ENCODE peak calls at places on chromosomes 1 and 21, in seven cellular contexts. R is dorsolateral prefrontal cortex, D is AG10803, G is kidney, K is endodermal cell, L is fibroblast of villous mesenchyme, T is AG09309. O is an unnamed sample.

GRCh38 chr1:70317087-70317486 is 37.4 kb downstream of the ANKRD13C start:
- DNase-seq in G (no peak), R (no peak), D (no peak), K (no peak), L (no peak), T (no peak), O (no peak)

GRCh38 chr1:213976665-213977485 is 10.9 kb upstream of the PROX1 start:
- DNase-seq in T (no peak), K (peak), R (no peak), L (no peak), G (no peak), D (no peak), O (no peak)

GRCh38 chr1:209199822-209200221 is 383.7 kb upstream of the CAMK1G start:
- DNase-seq in D (no peak), G (no peak), T (no peak), R (no peak), K (peak), L (no peak), O (no peak)

GRCh38 chr1:179754031-179754624 is 11.0 kb downstream of the FAM163A start:
- DNase-seq in D (peak), G (no peak), K (no peak), T (peak), R (no peak), L (peak), O (peak)

GRCh38 chr1:47717341-47717740 is 279.5 kb downstream of the FOXD2 start:
- DNase-seq in T (no peak), D (no peak), G (no peak), R (no peak), K (no peak), L (no peak), O (no peak)

GRCh38 chr1:220788146-220788545 is 1.4 kb downstream of the MTARC1 start:
- DNase-seq in T (no peak), G (no peak), D (no peak), K (peak), R (no peak), L (no peak), O (no peak)

GRCh38 chr1:186498695-186499389 is 37.9 kb upstream of the PDC start:
- DNase-seq in R (no peak), T (no peak), K (no peak), D (peak), G (no peak), L (peak), O (peak)

GRCh38 chr1:248824701-248825100 is 1.0 kb downstream of the SH3BP5L start:
- DNase-seq in D (no peak), R (no peak), G (no peak), T (no peak), L (no peak), K (no peak), O (no peak)

GRCh38 chr1:185926562-185926961 is 192.4 kb downstream of the HMCN1 start:
- DNase-seq in D (peak), K (no peak), G (no peak), T (no peak), L (no peak), R (no peak), O (peak)

GRCh38 chr1:94962745-94963265 is 35.9 kb upstream of the CNN3 start:
- DNase-seq in T (no peak), K (no peak), R (no peak), G (no peak), L (peak), D (peak), O (peak)

GRCh38 chr1:71843023-71843422 is 439.3 kb downstream of the NEGR1 start:
- DNase-seq in G (no peak), T (no peak), K (no peak), R (no peak), L (no peak), D (no peak), O (no peak)

GRCh38 chr1:50348449-50349241 is 74.6 kb downstream of the DMRTA2 start:
- DNase-seq in D (peak), K (peak), L (peak), R (peak), G (no peak), T (peak), O (peak)

GRCh38 chr1:18974005-18974404 is 17.5 kb upstream of the IFFO2 start:
- DNase-seq in L (no peak), R (no peak), T (no peak), K (no peak), G (no peak), D (no peak), O (no peak)

GRCh38 chr1:66168919-66169725 is 364.8 kb upstream of the SGIP1 start:
- DNase-seq in D (no peak), K (no peak), T (no peak), L (no peak), R (no peak), G (no peak), O (no peak)

GRCh38 chr1:183544598-183545297 is 45.5 kb downstream of the NCF2 start:
- DNase-seq in T (no peak), L (no peak), D (no peak), K (no peak), G (peak), R (no peak), O (no peak)

DNA sequence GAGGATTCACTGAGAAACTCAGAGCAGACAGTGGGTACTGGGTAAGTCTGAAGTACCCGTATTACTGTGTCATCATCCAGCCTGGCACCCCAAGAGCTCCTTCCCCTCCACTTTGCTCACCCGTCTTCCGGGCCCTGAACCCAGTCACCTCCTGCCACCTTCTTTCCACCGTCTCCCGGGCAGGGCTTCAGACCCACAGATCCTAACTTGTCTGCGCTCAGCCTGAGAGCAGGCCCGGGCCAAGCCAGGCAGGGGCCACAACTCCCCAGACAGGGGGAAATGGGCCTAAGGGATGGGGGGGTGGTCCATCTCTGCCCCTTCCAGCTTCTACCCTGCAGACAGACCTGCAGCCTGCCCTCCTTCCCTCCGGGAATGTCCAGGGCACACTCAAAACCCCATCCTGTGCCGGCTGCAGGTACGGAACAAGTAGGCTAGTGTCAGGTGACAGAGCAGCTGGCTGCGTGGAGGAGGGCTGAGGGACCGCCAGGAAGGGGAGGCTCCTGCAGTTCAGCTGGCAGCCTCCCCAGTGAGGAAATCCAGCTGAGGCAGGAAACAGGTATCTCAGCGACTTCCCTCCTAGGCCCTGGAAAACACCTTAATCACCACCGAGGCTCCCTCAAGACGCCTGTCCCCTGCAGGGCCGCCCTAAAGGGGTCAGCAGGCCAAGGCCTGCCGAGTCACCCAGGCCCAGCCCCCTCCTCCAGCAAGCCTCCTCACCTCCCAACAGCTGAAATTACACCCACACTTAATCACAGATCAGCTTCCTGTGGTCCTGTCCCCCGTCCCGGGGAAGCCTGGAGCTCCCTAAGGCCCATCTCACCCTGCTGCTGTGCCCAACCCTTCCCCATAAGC is 3.5 kb downstream of the HSPG2 start:
- DNase-seq in R (no peak), T (no peak), K (peak), L (no peak), G (peak), D (no peak), O (no peak)
- H3K4me3 ChIP-seq in R (no peak), T (no peak), K (peak), L (peak), G (no peak), D (peak), O (peak)

GRCh38 chr1:165884009-165884689 is 56.7 kb downstream of the UCK2 start:
- DNase-seq in T (no peak), K (peak), D (no peak), G (no peak), L (no peak), R (no peak), O (no peak)

GRCh38 chr1:165885305-165885694 is 57.9 kb downstream of the UCK2 start:
- DNase-seq in D (no peak), L (no peak), T (no peak), R (no peak), K (no peak), G (no peak), O (no peak)

GRCh38 chr1:165886193-165886592 is 58.8 kb downstream of the UCK2 start:
- DNase-seq in G (no peak), L (no peak), T (no peak), D (no peak), R (no peak), K (no peak), O (no peak)

GRCh38 chr1:165883056-165883455 is 55.6 kb downstream of the UCK2 start:
- DNase-seq in K (no peak), R (no peak), D (peak), G (no peak), L (no peak), T (no peak), O (peak)

GRCh38 chr1:165884690-165885304 is 57.4 kb downstream of the UCK2 start:
- DNase-seq in T (no peak), G (no peak), R (no peak), L (no peak), K (no peak), D (no peak), O (peak)
- TF ChIP-seq CTCF in T (no peak), G (no peak), R (no peak), L (no peak), K (no peak), D (no peak), O (no peak)

GRCh38 chr21:28883931-28884330 is 108.7 kb downstream of the LTN1 start:
- DNase-seq in D (no peak), G (no peak), T (peak), K (no peak), R (no peak), L (peak), O (no peak)
- H3K4me3 ChIP-seq in D (peak), G (peak), T (no peak), K (peak), R (peak), L (peak), O (no peak)

DNA sequence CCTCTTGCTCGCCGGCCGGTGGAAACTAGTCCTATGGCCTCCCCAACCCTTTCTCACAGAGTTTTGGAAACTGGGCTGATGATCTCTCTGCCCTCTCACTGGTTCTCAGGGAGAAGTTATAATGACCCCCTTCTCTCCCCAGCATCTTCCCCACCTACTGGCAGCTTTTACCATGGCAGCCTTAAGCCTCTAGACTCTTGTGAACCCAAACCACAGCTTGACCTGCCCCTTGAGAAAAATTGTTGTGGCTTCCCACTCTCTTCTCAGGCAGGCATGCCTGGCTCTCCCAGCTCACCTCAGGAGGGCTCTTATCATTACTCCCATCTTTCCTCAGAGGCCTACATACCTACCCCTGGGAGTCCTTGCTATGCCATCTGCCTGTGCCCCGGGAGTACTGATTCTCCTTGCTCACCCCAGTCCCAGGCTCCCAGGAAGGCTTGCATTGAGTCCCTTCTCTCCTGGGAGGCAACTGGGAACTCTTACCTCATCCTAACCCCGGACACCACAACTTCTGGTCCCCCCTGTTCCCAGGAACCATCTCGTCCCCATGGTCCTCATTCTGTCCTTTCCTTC is 1.6 kb downstream of the NSUN4 start:
- DNase-seq in T (no peak), L (peak), K (peak), R (no peak), D (peak), G (no peak), O (peak)
- TF ChIP-seq CTCF in T (peak), L (peak), K (peak), R (no peak), D (peak), G (no peak), O (peak)

GRCh38 chr1:100131623-100132022 is 1.1 kb downstream of the SASS6 start:
- DNase-seq in K (no peak), G (no peak), R (no peak), T (no peak), D (no peak), L (no peak), O (no peak)
- H3K4me3 ChIP-seq in K (peak), G (peak), R (no peak), T (no peak), D (peak), L (peak), O (peak)

GRCh38 chr21:42669069-42669468 is 15.6 kb downstream of the PDE9A start:
- DNase-seq in K (peak), R (no peak), G (peak), D (no peak), L (no peak), T (no peak), O (peak)
- TF ChIP-seq CTCF in K (peak), R (no peak), G (no peak), D (no peak), L (peak), T (no peak), O (peak)

GRCh38 chr1:167322483-167322882 is 101.8 kb downstream of the POU2F1 start:
- DNase-seq in T (no peak), G (no peak), L (no peak), R (no peak), D (no peak), K (no peak), O (no peak)
- H3K4me3 ChIP-seq in T (no peak), G (no peak), L (no peak), R (no peak), D (no peak), K (peak), O (no peak)

DNA sequence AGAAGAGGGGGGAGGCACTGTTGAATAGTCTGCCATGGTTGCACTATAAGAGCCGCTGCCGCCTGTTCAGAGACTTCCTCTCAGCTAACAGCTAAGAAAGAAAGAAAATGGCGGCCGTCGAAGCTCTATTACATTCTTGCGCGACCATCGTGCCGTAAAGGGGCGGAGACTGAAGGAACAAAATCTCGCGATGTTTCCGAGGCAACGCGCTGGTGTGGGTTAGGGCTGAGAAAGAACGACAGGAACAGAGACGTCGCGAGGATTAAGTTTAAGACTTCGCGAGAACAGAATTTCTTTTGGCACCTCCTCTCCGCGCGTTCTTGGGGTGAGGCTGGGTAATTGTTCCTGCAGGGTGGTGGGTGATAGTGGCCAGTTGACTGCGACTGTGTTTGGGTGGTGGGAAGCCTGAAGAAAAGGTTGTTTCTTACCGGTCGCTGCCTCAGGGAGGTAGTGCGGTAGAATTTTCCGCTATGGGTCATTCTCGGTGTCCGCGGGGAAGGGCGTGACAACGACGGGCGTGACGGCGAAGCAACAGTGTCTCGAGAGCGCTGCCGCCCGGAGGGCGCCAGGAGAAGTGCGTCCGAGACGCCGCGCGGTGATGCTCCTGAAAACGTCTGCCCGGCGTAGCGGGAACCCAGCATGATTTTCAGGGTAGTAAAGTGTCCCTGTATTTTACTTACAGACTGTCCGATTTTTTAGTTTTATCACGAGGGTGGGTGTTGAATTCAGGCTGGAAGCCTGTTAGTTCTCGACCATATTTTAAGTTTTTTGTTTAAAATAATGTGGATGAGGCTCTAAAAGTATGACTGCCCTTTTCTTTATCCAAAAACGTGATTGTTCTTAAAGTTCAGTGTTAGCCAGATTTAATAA is at the start of gene FUBP1:
- DNase-seq in R (peak), G (peak), T (peak), L (peak), K (peak), D (peak), O (peak)
- TF ChIP-seq CTCF in R (peak), G (peak), T (peak), L (peak), K (peak), D (peak), O (peak)